ENCODE peak calls at places on chromosomes 1 and 21, in four cellular contexts. K, Z, H and U are unnamed samples.

GRCh38 chr1:4752059-4752458 is 97.7 kb downstream of the AJAP1 start:
- DNase-seq in K (no peak), Z (no peak), H (no peak), U (no peak)

GRCh38 chr1:2330511-2331199 is 60.7 kb downstream of the MORN1 start:
- DNase-seq in K (peak; percentile 77), Z (no peak), H (no peak), U (peak; percentile 90)

GRCh38 chr1:30639881-30640452 is 83.4 kb downstream of the MATN1 start:
- DNase-seq in K (no peak), Z (no peak), H (no peak), U (no peak)

GRCh38 chr1:65497276-65497830 is 76.9 kb downstream of the LEPR start:
- DNase-seq in K (no peak), Z (no peak), H (no peak), U (no peak)

GRCh38 chr1:94095112-94095637 is 25.8 kb downstream of the ABCA4 start:
- DNase-seq in K (peak; percentile 88), Z (no peak), H (no peak), U (peak; percentile 27)

GRCh38 chr1:60908159-60908558 is 174.2 kb upstream of the NFIA start:
- DNase-seq in K (no peak), Z (no peak), H (no peak), U (no peak)

GRCh38 chr21:46226146-46226545 is 2.4 kb downstream of the LSS start:
- DNase-seq in K (no peak), Z (peak; percentile 41), H (no peak), U (no peak)

GRCh38 chr1:43786975-43787374 is 79.6 kb downstream of the ST3GAL3 start:
- DNase-seq in K (no peak), Z (no peak), H (no peak), U (no peak)

GRCh38 chr1:112388436-112388835 is 7.6 kb upstream of the CTTNBP2NL start:
- DNase-seq in K (no peak), Z (no peak), H (no peak), U (no peak)

GRCh38 chr1:75672528-75673393 is 51.7 kb upstream of the ACADM start:
- DNase-seq in K (no peak), Z (peak; percentile 92), H (peak; percentile 32), U (no peak)

GRCh38 chr1:60228253-60228594 is 154.7 kb upstream of the C1orf87 start:
- DNase-seq in K (no peak), Z (no peak), H (no peak), U (no peak)

GRCh38 chr1:24351247-24351646 is 32.1 kb downstream of the GRHL3 start:
- DNase-seq in K (no peak), Z (no peak), H (no peak), U (no peak)

GRCh38 chr1:5595531-5596170 is 396.6 kb downstream of the NPHP4 start:
- DNase-seq in K (no peak), Z (no peak), H (no peak), U (no peak)

GRCh38 chr1:36664564-36665287 is 182.0 kb upstream of the CSF3R start:
- DNase-seq in K (no peak), Z (no peak), H (no peak), U (no peak)

GRCh38 chr1:119101563-119101962 is 38.9 kb downstream of the WARS2 start:
- DNase-seq in K (no peak), Z (no peak), H (no peak), U (no peak)

GRCh38 chr1:36257375-36257767 is 33.1 kb downstream of the THRAP3 start:
- DNase-seq in K (no peak), Z (peak; percentile 39), H (no peak), U (no peak)

GRCh38 chr1:159005676-159006075 is 4.0 kb upstream of the IFI16 start:
- DNase-seq in K (no peak), Z (peak; percentile 37), H (no peak), U (no peak)

GRCh38 chr1:26838474-26839338 is 12.2 kb downstream of the ZDHHC18 start:
- DNase-seq in K (no peak), Z (no peak), H (no peak), U (no peak)

GRCh38 chr1:177091036-177091435 is 73.5 kb downstream of the ASTN1 start:
- DNase-seq in K (no peak), Z (no peak), H (no peak), U (no peak)

GRCh38 chr1:45568421-45568820 is 15.4 kb upstream of the NASP start:
- DNase-seq in K (no peak), Z (no peak), H (no peak), U (no peak)

GRCh38 chr1:13543927-13544556 is 30.2 kb upstream of the LRRC38 start:
- DNase-seq in K (no peak), Z (peak; percentile 19), H (peak; percentile 20), U (peak; percentile 44)

GRCh38 chr21:22711636-22712035 is 1713.4 kb downstream of the NCAM2 start:
- DNase-seq in K (no peak), Z (no peak), H (no peak), U (no peak)

GRCh38 chr1:163528710-163529348 is 207.1 kb downstream of the NUF2 start:
- DNase-seq in K (no peak), Z (peak; percentile 30), H (peak; percentile 29), U (no peak)

GRCh38 chr1:97271906-97272788 is 550.6 kb downstream of the PTBP2 start:
- DNase-seq in K (no peak), Z (no peak), H (peak; percentile 3), U (no peak)

GRCh38 chr1:22414244-22414751 is 37.4 kb upstream of the ZBTB40 start:
- DNase-seq in K (no peak), Z (peak; percentile 41), H (peak; percentile 84), U (no peak)

GRCh38 chr1:204128964-204129896 is 22.6 kb downstream of the ETNK2 start:
- DNase-seq in K (no peak), Z (peak; percentile 73), H (peak; percentile 62), U (peak; percentile 94)

GRCh38 chr1:241343956-241344355 is 13.0 kb downstream of the RGS7 start:
- DNase-seq in K (no peak), Z (no peak), H (no peak), U (no peak)

GRCh38 chr1:17529381-17529780 is 10.1 kb upstream of the ARHGEF10L start:
- DNase-seq in K (no peak), Z (no peak), H (no peak), U (no peak)

GRCh38 chr1:91129458-91129857 is 107.6 kb upstream of the ZNF644 start:
- DNase-seq in K (no peak), Z (no peak), H (no peak), U (no peak)

GRCh38 chr1:165647970-165648369 is 16.9 kb downstream of the MGST3 start:
- DNase-seq in K (no peak), Z (no peak), H (no peak), U (peak; percentile 50)

GRCh38 chr21:32572574-32573420 is 12.5 kb downstream of the TCP10L start:
- DNase-seq in K (no peak), Z (peak; percentile 76), H (no peak), U (no peak)

GRCh38 chr1:111622166-111622565 is 2.6 kb downstream of the RAP1A start:
- DNase-seq in K (no peak), Z (no peak), H (no peak), U (no peak)

GRCh38 chr1:61247881-61248752 is 165.8 kb downstream of the NFIA start:
- DNase-seq in K (no peak), Z (no peak), H (no peak), U (no peak)

GRCh38 chr1:205926213-205926612 is 17.0 kb downstream of the SLC26A9 start:
- DNase-seq in K (no peak), Z (no peak), H (no peak), U (no peak)

GRCh38 chr1:218658899-218659298 is 313.8 kb downstream of the TGFB2 start:
- DNase-seq in K (no peak), Z (no peak), H (peak; percentile 55), U (no peak)

DNA sequence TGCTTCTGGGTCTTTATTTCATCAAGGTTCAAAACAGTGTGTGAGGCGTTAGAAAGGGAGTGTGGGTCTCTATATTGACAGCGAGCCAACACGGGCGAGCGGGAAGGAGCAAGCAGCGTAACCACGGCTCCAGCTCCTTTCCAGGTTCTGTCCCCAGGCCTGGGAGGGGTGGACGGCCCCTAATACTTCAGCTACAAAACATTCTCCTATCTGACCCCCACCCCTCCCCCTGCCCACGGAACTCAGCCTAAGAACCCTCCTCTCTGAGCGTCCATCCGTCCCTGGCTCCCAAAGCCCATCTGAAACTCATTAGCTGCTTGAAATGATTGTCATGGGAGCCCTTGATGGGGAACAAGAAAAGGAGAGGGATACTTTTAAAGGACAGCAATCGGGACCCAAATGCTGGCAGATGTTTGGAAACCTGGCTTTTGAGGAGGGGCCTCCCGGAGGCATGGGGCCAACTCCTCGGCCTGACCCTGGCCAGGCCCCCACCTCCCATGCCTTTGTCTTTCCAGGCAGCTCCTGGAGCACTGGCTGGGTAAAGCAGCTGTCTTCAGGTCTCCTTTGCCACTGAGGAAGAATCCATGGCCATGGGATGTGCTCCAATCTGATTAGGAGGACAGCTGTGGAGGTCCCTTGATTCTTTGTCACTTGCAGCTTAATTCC is 250.9 kb downstream of the FOXD2 start:
- DNase-seq in K (no peak), Z (no peak), H (no peak), U (peak; percentile 6)
- H3K27ac ChIP-seq in K (no peak overlapping the region), Z (no peak overlapping the region), H (no peak overlapping the region), U (no peak overlapping the region)

DNA sequence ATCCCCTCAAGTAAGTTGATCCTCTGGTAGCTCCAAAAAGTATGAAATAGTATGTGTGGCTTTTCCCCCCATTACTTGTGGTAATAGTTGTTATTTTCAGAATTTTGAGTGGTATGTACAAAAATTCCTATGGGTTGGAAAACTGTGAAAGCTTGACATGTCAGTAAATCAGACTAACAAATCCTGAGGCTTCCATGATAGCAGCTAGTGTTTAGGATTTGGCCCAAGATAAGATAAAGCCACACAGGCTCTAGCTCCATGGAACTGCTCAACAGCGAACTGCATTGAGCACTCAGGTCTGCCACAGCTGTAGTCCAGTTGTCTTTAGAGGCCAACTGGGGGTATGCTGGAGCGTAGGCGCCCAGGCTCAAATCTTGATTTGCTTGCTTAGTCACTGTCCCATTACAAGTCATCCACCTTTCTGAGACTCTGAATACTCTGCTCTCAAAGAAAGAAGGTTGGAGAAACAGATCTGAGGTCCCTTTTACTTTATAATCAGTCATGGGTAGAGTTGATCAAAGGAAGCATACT is 28.7 kb downstream of the ATP1A1 start:
- DNase-seq in K (no peak), Z (peak; percentile 45), H (no peak), U (no peak)
- TF ChIP-seq CTCF in K (no peak), Z (no peak), H (no peak), U (no peak)

GRCh38 chr1:199553104-199553503 is 474.4 kb upstream of the NR5A2 start:
- DNase-seq in K (no peak), Z (no peak), H (no peak), U (no peak)

GRCh38 chr1:199546323-199546722 is 481.2 kb upstream of the NR5A2 start:
- DNase-seq in K (no peak), Z (no peak), H (no peak), U (no peak)

GRCh38 chr1:199549424-199549823 is 478.1 kb upstream of the NR5A2 start:
- DNase-seq in K (no peak), Z (no peak), H (no peak), U (no peak)

GRCh38 chr1:199550384-199551067 is 477.0 kb upstream of the NR5A2 start:
- DNase-seq in K (no peak), Z (no peak), H (no peak), U (no peak)

GRCh38 chr1:199551967-199552565 is 475.4 kb upstream of the NR5A2 start:
- DNase-seq in K (no peak), Z (peak; percentile 41), H (peak; percentile 65), U (no peak)
- TF ChIP-seq EP300 in K (no peak), Z (no peak), H (no peak), U (no peak)

DNA sequence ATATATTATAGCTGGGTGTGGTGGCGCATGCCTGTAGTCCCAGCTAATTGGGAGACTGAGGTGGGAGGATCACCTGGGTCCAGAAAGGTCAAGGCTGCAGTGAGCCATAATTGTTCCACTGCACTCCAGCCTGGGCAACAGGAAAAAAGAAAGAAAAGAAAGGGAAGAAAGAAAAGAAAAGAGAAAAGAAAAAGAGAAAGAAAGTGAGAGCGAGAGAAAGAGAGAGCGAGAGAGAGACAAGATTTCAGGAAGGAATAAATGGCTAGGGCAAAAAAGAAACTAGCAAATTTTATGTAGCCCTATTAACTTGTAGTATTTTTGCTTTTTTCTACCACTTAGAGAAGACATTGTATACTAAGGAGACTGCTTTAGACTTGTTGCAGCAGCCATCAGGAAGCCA is 6.2 kb downstream of the NRAS start:
- DNase-seq in K (no peak), Z (no peak), H (no peak), U (no peak)
- H3K27ac ChIP-seq in K (no peak overlapping the region), Z (no peak overlapping the region), H (no peak overlapping the region), U (no peak overlapping the region)